ENCODE peak calls at places on chromosomes 11 and 22, in four cellular contexts. X, U, F and S are unnamed samples.
A peak's percentile ranks its signal among the peaks of the same experiment; 100 is the strongest.

GRCh38 chr11:26960265-26960664 is 33.6 kb upstream of the FIBIN start:
- DNase-seq in U (no peak), X (peak; percentile 43), F (no peak), S (no peak)

GRCh38 chr22:50473855-50474671 is 772 bp downstream of the SBF1 start:
- DNase-seq in U (no peak), X (peak; percentile 67), F (peak; percentile 71), S (no peak)

GRCh38 chr11:113578715-113579250 is 103.6 kb upstream of the DRD2 start:
- DNase-seq in U (no peak), X (no peak), F (no peak), S (no peak)

GRCh38 chr11:10651579-10652361 is 41.8 kb downstream of the IRAG1 start:
- DNase-seq in U (no peak), F (peak; percentile 67), X (no peak), S (no peak)

GRCh38 chr11:85540635-85541034 is 86.5 kb downstream of the DLG2 start:
- DNase-seq in F (no peak), X (no peak), U (peak; percentile 67), S (no peak)

GRCh38 chr11:63480039-63480438 is 10.9 kb downstream of the PLAAT5 start:
- DNase-seq in X (no peak), F (no peak), U (no peak), S (no peak)

GRCh38 chr11:88340366-88340930 is 2.9 kb upstream of the CTSC start:
- DNase-seq in U (no peak), F (no peak), X (peak; percentile 56), S (no peak)

GRCh38 chr22:43100223-43100622 is 10.3 kb upstream of the BIK start:
- DNase-seq in F (peak; percentile 65), X (peak; percentile 68), U (no peak), S (no peak)

GRCh38 chr22:46147471-46148267 is 2.7 kb upstream of the PPARA start:
- DNase-seq in X (no peak), U (no peak), F (no peak), S (no peak)

GRCh38 chr11:102320166-102320565 is 2.9 kb downstream of the BIRC3 start:
- DNase-seq in U (no peak), F (no peak), X (no peak), S (no peak)

GRCh38 chr11:107017433-107018227 is 646 bp downstream of the GUCY1A2 start:
- DNase-seq in U (peak; percentile 88), F (peak; percentile 54), X (no peak), S (peak; percentile 61)

GRCh38 chr11:119691020-119691666 is 37.9 kb downstream of the NECTIN1 start:
- DNase-seq in U (no peak), F (no peak), X (no peak), S (no peak)

GRCh38 chr11:73294604-73295003 is 13.5 kb upstream of the ARHGEF17 start:
- DNase-seq in X (no peak), F (no peak), U (no peak), S (no peak)

GRCh38 chr11:113835306-113835705 is 40.1 kb downstream of the USP28 start:
- DNase-seq in X (no peak), F (no peak), U (no peak), S (no peak)

GRCh38 chr11:111148953-111149352 is 96.6 kb upstream of the POU2AF2 start:
- DNase-seq in F (peak; percentile 1), X (peak; percentile 37), U (no peak), S (no peak)

GRCh38 chr22:50082197-50082715 is 3.0 kb downstream of the MLC1 start:
- DNase-seq in X (no peak), U (no peak), F (no peak), S (no peak)

GRCh38 chr11:104858882-104859735 is 39.2 kb downstream of the CASP12 start:
- DNase-seq in X (no peak), F (peak; percentile 7), U (no peak), S (no peak)

GRCh38 chr11:69209936-69210659 is 54.4 kb downstream of the SMIM38 start:
- DNase-seq in U (peak; percentile 10), F (peak; percentile 32), X (no peak), S (no peak)

GRCh38 chr11:49499117-49499516 is 290.7 kb upstream of the FOLH1 start:
- DNase-seq in X (no peak), F (no peak), U (peak; percentile 24), S (no peak)

GRCh38 chr11:113202431-113202830 is 112.0 kb upstream of the TTC12 start:
- DNase-seq in X (no peak), F (no peak), U (peak; percentile 68), S (no peak)

GRCh38 chr11:116990061-116990473 is 108.2 kb downstream of the SIK3 start:
- DNase-seq in X (peak; percentile 92), U (no peak), F (peak; percentile 25), S (no peak)

GRCh38 chr11:83194284-83195175 is 1.0 kb downstream of the ANKRD42 start:
- DNase-seq in F (peak; percentile 94), U (peak; percentile 77), X (peak; percentile 77), S (peak; percentile 26)

GRCh38 chr11:118435233-118435892 is 929 bp upstream of the KMT2A start:
- DNase-seq in F (peak; percentile 71), U (peak; percentile 91), X (peak; percentile 20), S (peak; percentile 90)

GRCh38 chr11:3642071-3642951 is 519 bp upstream of the ART5 start:
- DNase-seq in X (peak; percentile 58), F (peak; percentile 85), U (peak; percentile 97), S (peak; percentile 92)
- H3K18ac ChIP-seq in X (no peak overlapping the region), F (peak overlapping the region; percentile 5), U (no peak overlapping the region), S (peak overlapping the region; percentile 95)

DNA sequence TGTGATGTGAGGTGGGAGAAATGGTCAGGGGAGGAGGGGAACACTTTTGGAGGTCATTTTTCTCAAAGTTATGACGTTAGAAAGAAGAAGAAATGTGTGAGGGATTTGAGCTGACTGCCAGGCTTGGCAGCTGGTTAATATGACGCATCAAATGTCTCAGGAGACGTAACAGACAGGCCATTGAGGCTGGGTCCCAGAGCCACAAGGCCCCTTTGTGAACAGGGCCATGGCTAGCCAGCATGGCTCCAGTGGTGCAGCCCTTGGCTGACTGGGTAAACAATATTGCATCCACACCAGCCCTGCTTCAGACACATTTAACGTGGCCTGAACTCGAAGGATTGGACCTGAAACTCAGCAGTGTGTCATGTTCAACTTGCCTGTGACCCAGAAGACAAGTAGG is 34.3 kb downstream of the AMOTL1 start:
- DNase-seq in F (no peak), U (no peak), X (no peak), S (no peak)
- H3K18ac ChIP-seq in F (no peak overlapping the region), U (no peak overlapping the region), X (peak overlapping the region; percentile 20), S (no peak overlapping the region)

DNA sequence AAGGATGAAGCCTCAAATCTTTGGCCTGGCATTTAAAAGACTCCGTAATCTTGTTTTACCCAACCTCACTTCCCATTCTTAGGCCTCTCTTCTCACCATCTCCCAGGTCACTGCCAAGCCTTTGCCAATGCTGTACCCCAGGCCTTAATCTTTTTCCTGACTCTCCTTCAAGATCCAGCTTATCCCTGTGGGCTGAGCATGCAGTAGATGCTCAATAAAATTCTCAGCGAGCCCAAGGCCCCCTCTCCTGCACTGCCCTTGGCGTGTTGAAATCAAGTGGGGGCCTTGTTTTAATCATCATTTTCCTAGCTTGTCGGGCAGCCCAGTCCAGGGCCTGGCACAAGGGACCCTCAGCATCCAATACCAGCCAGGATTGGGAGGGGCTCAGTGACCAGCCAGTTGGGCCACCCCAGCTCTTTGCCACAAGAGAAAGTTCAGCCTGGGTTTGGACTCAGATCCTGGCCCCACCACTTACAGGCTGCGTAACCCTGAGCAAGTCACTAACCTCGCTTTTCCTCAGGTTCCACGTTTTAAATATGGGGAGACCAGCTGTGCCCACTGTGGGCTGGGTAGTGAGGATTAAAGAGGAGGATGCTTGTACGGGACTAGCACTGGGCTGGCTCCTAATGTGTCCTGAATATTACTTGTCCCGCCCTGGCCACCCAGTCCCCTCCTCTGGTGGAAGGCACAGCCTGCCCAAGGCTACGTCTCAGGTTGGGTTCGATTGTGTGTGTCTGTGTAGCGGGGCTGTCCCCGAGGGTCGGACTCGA is 944 bp upstream of the YWHAH start:
- DNase-seq in X (no peak), F (no peak), U (no peak), S (no peak)
- H3K18ac ChIP-seq in X (peak overlapping the region; percentile 87), F (peak overlapping the region; percentile 88), U (peak overlapping the region; percentile 16), S (peak overlapping the region; percentile 97)

DNA sequence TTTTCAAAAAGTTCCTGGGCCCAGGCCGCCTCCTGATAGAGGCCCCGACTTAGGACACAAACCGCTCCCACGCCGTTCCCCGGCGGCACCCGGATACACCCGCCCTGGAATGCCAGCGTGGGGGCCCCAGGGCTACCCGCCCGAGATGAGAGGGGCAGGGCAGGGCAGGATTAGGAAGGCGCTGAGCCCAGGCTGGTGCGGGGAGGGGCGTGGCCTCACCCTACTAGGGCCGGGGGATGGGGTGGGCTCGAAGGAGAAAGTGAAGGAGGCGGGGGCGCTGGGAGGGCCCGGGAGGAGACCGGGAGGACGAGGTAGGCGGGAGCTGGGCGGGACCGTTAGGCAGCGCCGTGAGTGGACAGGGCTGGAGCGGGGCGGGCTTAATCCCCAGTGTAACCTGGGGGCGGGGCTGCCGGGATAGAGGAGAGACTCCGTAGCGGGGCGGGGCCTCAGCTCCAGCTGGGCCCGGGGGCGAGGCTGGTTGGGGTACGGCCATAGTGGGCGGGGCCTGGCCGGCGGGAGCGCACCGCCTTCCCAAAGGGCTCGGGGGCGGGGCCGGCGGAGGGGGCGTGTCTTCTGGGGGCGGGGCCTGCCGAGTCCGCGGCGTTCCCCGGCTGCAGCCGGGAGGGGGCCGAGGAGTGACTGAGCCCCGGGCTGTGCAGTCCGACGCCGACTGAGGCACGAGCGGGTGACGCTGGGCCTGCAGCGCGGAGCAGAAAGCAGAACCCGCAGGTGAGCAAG is at the start of gene CD82:
- DNase-seq in U (peak; percentile 99), X (peak; percentile 97), F (peak; percentile 99), S (peak; percentile 99)
- H3K18ac ChIP-seq in U (peak within 1 kb of the TSS; percentile 55), X (peak within 1 kb of the TSS; percentile 58), F (peak within 1 kb of the TSS; percentile 85), S (peak within 1 kb of the TSS; percentile 95)

DNA sequence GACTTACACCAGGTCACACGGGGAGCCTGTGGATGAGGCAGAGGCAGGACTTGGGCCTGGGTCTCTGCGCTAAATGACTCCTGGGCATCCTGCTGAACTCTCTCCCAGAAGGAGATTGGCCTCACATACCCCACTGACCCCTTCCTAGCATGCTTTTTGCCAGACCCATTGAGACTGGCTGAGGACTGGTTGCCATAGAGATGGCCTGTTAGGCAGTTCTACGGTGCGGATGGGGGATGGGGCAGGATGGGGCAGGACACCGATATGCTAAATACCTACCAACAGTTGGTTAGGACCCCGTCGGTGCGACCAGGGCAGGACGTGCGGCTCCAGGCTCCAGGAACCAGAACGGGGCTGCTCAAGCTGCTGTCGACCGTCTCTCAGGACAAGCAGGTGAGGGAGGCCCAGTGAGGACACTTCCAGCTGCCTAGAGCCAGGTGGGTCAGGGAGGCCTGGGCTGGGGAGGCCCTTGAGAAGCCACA is at the start of gene TSGA10IP:
- DNase-seq in X (no peak), F (no peak), U (peak; percentile 81), S (peak; percentile 57)
- H3K18ac ChIP-seq in X (no peak within 1 kb of the TSS), F (no peak within 1 kb of the TSS), U (no peak within 1 kb of the TSS), S (peak within 1 kb of the TSS; percentile 96)

GRCh38 chr11:133947298-133947905 is 9.4 kb downstream of the IGSF9B start:
- DNase-seq in U (peak; percentile 90), X (peak; percentile 23), F (peak; percentile 16), S (peak; percentile 66)
- H3K18ac ChIP-seq in U (no peak overlapping the region), X (no peak overlapping the region), F (no peak overlapping the region), S (no peak overlapping the region)

DNA sequence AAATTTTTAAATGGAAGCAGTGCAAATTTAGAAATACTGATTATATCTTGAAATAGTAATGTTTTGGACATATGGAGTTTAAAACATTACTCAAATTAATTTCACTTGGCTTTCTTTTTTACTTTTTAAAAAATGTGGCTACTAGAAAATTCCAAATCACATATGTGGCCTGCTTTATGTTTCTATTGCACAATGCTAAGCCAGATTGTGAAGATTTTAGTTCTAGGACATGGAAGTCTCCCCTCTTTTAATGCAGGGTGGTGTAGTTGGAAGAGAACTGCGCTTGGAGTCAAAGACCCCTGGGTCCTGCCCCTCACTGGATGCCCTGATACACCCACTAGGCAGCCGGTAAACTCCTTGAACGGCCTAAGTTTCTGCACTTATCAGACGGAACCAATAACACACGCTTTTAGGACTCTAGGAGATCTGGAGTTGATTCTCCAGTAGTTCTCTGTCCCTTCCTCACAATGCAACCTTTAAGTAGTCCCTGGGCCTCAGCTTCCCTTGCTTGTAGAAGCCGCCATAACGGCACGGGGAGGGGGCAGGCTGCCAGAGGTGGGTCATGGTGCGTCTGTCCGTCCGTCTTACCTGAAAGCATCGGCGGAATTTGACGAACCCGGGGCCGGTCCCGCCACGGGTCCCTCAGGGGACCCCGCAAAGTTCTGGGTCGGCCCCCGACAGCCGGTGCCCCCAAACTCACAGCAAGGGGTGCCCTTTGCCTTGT is 498 bp downstream of the FAM227A start:
- DNase-seq in X (peak; percentile 9), U (no peak), F (peak; percentile 49), S (no peak)
- H3K18ac ChIP-seq in X (no peak overlapping the region), U (no peak overlapping the region), F (peak overlapping the region; percentile 88), S (peak overlapping the region; percentile 78)